ENCODE peak calls at places on chromosomes 3 and 15, in six cellular contexts. J, R, S, T, H and K are unnamed samples.

GRCh38 chr3:186107148-186108105 is 1.5 kb downstream of the ETV5 start:
- DNase-seq in J (peak; percentile 73), R (peak; percentile 88), S (peak; percentile 90), T (peak; percentile 81), H (peak; percentile 91), K (peak; percentile 55)

GRCh38 chr15:90141646-90142045 is 39.4 kb upstream of the IDH2 start:
- DNase-seq in J (no peak), R (no peak), S (no peak), T (peak; percentile 46), H (no peak), K (peak; percentile 61)

GRCh38 chr3:126131881-126132750 is 48.2 kb upstream of the SLC41A3 start:
- DNase-seq in J (peak; percentile 7), R (no peak), S (peak; percentile 67), T (no peak), H (no peak), K (no peak)

GRCh38 chr15:35320911-35321310 is 225.1 kb downstream of the DPH6 start:
- DNase-seq in J (no peak), R (no peak), S (no peak), T (no peak), H (no peak), K (no peak)

GRCh38 chr15:42621386-42621785 is 46.0 kb downstream of the STARD9 start:
- DNase-seq in J (no peak), R (no peak), S (no peak), T (no peak), H (no peak), K (no peak)

GRCh38 chr3:38834717-38835116 is 18.7 kb upstream of the SCN10A start:
- DNase-seq in J (no peak), R (no peak), S (no peak), T (no peak), H (no peak), K (no peak)

GRCh38 chr15:54810496-54810895 is 386.2 kb downstream of the RSL24D1 start:
- DNase-seq in J (no peak), R (no peak), S (no peak), T (no peak), H (no peak), K (no peak)

GRCh38 chr3:189820365-189820720 is 189.2 kb downstream of the TP63 start:
- DNase-seq in J (no peak), R (no peak), S (no peak), T (no peak), H (no peak), K (no peak)

GRCh38 chr3:143793971-143794370 is 54.3 kb downstream of the SLC9A9 start:
- DNase-seq in J (no peak), R (no peak), S (no peak), T (no peak), H (no peak), K (no peak)

GRCh38 chr3:186826316-186826977 is 16.1 kb upstream of the ADIPOQ start:
- DNase-seq in J (peak; percentile 47), R (peak; percentile 33), S (peak; percentile 81), T (no peak), H (no peak), K (no peak)

GRCh38 chr3:184259396-184259877 is 1.9 kb downstream of the CAMK2N2 start:
- DNase-seq in J (peak; percentile 51), R (no peak), S (no peak), T (no peak), H (no peak), K (no peak)

GRCh38 chr3:187274315-187274976 is 17.1 kb downstream of the MASP1 start:
- DNase-seq in J (no peak), R (peak; percentile 53), S (no peak), T (no peak), H (no peak), K (no peak)

GRCh38 chr3:21942328-21942727 is 191.3 kb upstream of the ZNF385D start:
- DNase-seq in J (no peak), R (no peak), S (no peak), T (no peak), H (no peak), K (peak; percentile 86)

GRCh38 chr15:84151205-84151931 is 84.2 kb upstream of the GOLGA6L4 start:
- DNase-seq in J (no peak), R (no peak), S (no peak), T (no peak), H (no peak), K (no peak)

GRCh38 chr3:76039431-76039830 is 254.1 kb upstream of the ZNF717 start:
- DNase-seq in J (no peak), R (peak; percentile 58), S (no peak), T (no peak), H (no peak), K (no peak)

GRCh38 chr3:182246870-182247269 is 535.1 kb downstream of the SOX2 start:
- DNase-seq in J (no peak), R (no peak), S (no peak), T (no peak), H (no peak), K (no peak)

GRCh38 chr3:182244222-182244971 is 532.7 kb downstream of the SOX2 start:
- DNase-seq in J (no peak), R (peak; percentile 20), S (no peak), T (peak; percentile 37), H (no peak), K (no peak)

GRCh38 chr3:182252802-182253201 is 540.5 kb upstream of the ATP11B start:
- DNase-seq in J (no peak), R (no peak), S (no peak), T (no peak), H (no peak), K (no peak)

GRCh38 chr3:182245059-182245458 is 533.3 kb downstream of the SOX2 start:
- DNase-seq in J (no peak), R (no peak), S (no peak), T (no peak), H (no peak), K (no peak)

GRCh38 chr3:182248349-182248880 is 536.7 kb downstream of the SOX2 start:
- DNase-seq in J (peak; percentile 30), R (no peak), S (no peak), T (no peak), H (no peak), K (no peak)
- TF ChIP-seq CTCF in J (peak; percentile 32), R (peak; percentile 34), S (no peak), T (no peak), H (no peak), K (peak; percentile 39)

GRCh38 chr3:88025001-88025552 is 33.7 kb downstream of the CGGBP1 start:
- DNase-seq in J (no peak), R (no peak), S (no peak), T (no peak), H (no peak), K (no peak)
- H3K4me3 ChIP-seq in J (no peak overlapping the region), R (no peak overlapping the region), S (no peak overlapping the region), T (no peak overlapping the region), H (no peak overlapping the region), K (no peak overlapping the region)

GRCh38 chr3:48034000-48034516 is 17.8 kb upstream of the MAP4 start:
- DNase-seq in J (peak; percentile 33), R (peak; percentile 54), S (no peak), T (peak; percentile 8), H (peak; percentile 12), K (peak; percentile 69)

GRCh38 chr3:48042071-48042760 is 26.0 kb upstream of the MAP4 start:
- DNase-seq in J (no peak), R (no peak), S (no peak), T (no peak), H (no peak), K (no peak)

GRCh38 chr3:48039487-48040190 is 23.4 kb upstream of the MAP4 start:
- DNase-seq in J (no peak), R (peak; percentile 70), S (no peak), T (peak; percentile 44), H (peak; percentile 49), K (peak; percentile 63)

GRCh38 chr3:48038971-48039481 is 22.8 kb upstream of the MAP4 start:
- DNase-seq in J (no peak), R (no peak), S (no peak), T (no peak), H (no peak), K (peak; percentile 5)
- H3K27ac ChIP-seq in J (peak overlapping the region; percentile 90), R (peak overlapping the region; percentile 1), S (peak overlapping the region; percentile 57), T (peak overlapping the region; percentile 69), H (peak overlapping the region; percentile 88), K (peak overlapping the region; percentile 69)

GRCh38 chr3:44661189-44661588 is 12.7 kb downstream of the ZNF35 start:
- DNase-seq in J (no peak), R (peak; percentile 46), S (no peak), T (no peak), H (no peak), K (no peak)
- TF ChIP-seq CTCF in J (peak; percentile 32), R (peak; percentile 57), S (no peak), T (no peak), H (peak; percentile 22), K (peak; percentile 49)

GRCh38 chr3:194326192-194327029 is 24.7 kb downstream of the CPN2 start:
- DNase-seq in J (no peak), R (no peak), S (no peak), T (no peak), H (no peak), K (no peak)

GRCh38 chr3:194327414-194328079 is 23.6 kb downstream of the CPN2 start:
- DNase-seq in J (no peak), R (no peak), S (no peak), T (no peak), H (no peak), K (no peak)

GRCh38 chr3:194325424-194326165 is 25.5 kb downstream of the CPN2 start:
- DNase-seq in J (peak; percentile 75), R (no peak), S (no peak), T (no peak), H (no peak), K (no peak)

GRCh38 chr3:194328080-194328571 is 23.0 kb downstream of the CPN2 start:
- DNase-seq in J (peak; percentile 56), R (no peak), S (no peak), T (no peak), H (no peak), K (peak; percentile 28)

GRCh38 chr3:194327030-194327413 is 24.1 kb downstream of the CPN2 start:
- DNase-seq in J (no peak), R (no peak), S (no peak), T (no peak), H (no peak), K (no peak)
- H3K4me3 ChIP-seq in J (no peak overlapping the region), R (no peak overlapping the region), S (no peak overlapping the region), T (no peak overlapping the region), H (no peak overlapping the region), K (no peak overlapping the region)